ENCODE peak calls at places on chromosomes 13 and 19, in six cellular contexts. C is stimulated activated CD4-positive, alpha-beta T cell treated with anti-CD3 and anti-CD28 coated beads, TNF-alpha, amount 100 ng/mL, for 24 hours; X is Right ventricle myocardium superior; R is NCI-H1092 treated with DMSO at 0.1 percent for 48 hours; I is endothelial cell; A is NCI-H446. P is an unnamed sample.

GRCh38 chr13:23620613-23621315 is 50.6 kb downstream of the TNFRSF19 start:
- DNase-seq in C (no peak), X (no peak), R (no peak), I (no peak), A (no peak), P (no peak)

GRCh38 chr19:16542894-16543498 is 759 bp upstream of the CHERP start:
- DNase-seq in C (no peak), X (no peak), R (peak), I (no peak), A (no peak), P (no peak)

GRCh38 chr19:41848666-41849065 is 3.8 kb downstream of the DMRTC2 start:
- DNase-seq in C (no peak), X (no peak), R (no peak), I (no peak), A (no peak), P (no peak)

GRCh38 chr19:50383307-50383851 is 768 bp upstream of the POLD1 start:
- DNase-seq in C (no peak), X (no peak), R (no peak), I (no peak), A (no peak), P (peak)

GRCh38 chr19:4524808-4525562 is 6.7 kb upstream of the PLIN4 start:
- DNase-seq in C (peak), X (peak), R (peak), I (peak), A (peak), P (peak)

GRCh38 chr19:1804858-1805257 is 7.2 kb downstream of the ATP8B3 start:
- DNase-seq in C (no peak), X (no peak), R (no peak), I (no peak), A (no peak), P (no peak)

GRCh38 chr19:49924004-49924880 is 4.8 kb upstream of the ATF5 start:
- DNase-seq in C (no peak), X (no peak), R (no peak), I (no peak), A (peak), P (no peak)

GRCh38 chr13:23020246-23020843 is 160.4 kb upstream of the SGCG start:
- DNase-seq in C (no peak), X (no peak), R (peak), I (peak), A (no peak), P (peak)

GRCh38 chr19:2529473-2529918 is 53.6 kb downstream of the GADD45B start:
- DNase-seq in C (no peak), X (no peak), R (no peak), I (no peak), A (no peak), P (peak)

GRCh38 chr19:2333027-2333806 is 4.7 kb downstream of the SPPL2B start:
- DNase-seq in C (no peak), X (no peak), R (peak), I (no peak), A (no peak), P (no peak)